ENCODE peak calls at places on chromosomes 3 and 15, in six cellular contexts. O is endodermal cell, Q is breast epithelium, K is A549, S is aorta, E is GM23248. J is an unnamed sample. For H3K4me1, the result is how much of the 10 kb centered on the place peaks cover.

GRCh38 chr3:180408654-180409053 is 193.3 kb upstream of the TTC14 start:
- DNase-seq in O (no peak), Q (no peak), K (no peak), S (no peak), E (peak), J (no peak)

GRCh38 chr3:182349951-182350350 is 443.4 kb upstream of the ATP11B start:
- DNase-seq in O (no peak), Q (no peak), K (no peak), S (no peak), E (no peak), J (no peak)

GRCh38 chr15:40092416-40093223 is 16.1 kb downstream of the BMF start:
- DNase-seq in O (no peak), Q (no peak), K (no peak), S (peak), E (peak), J (no peak)

GRCh38 chr3:26368312-26368711 is 254.3 kb upstream of the LRRC3B start:
- DNase-seq in O (peak), Q (no peak), K (no peak), S (no peak), E (no peak), J (no peak)

GRCh38 chr3:138781012-138781470 is 53.7 kb downstream of the PIK3CB start:
- DNase-seq in O (no peak), Q (no peak), K (no peak), S (no peak), E (no peak), J (no peak)

GRCh38 chr15:68713874-68714273 is 106.8 kb downstream of the ANP32A start:
- DNase-seq in O (no peak), Q (no peak), K (no peak), S (no peak), E (no peak), J (no peak)

GRCh38 chr3:183260167-183260904 is 7.3 kb downstream of the B3GNT5 start:
- DNase-seq in O (no peak), Q (no peak), K (no peak), S (no peak), E (no peak), J (no peak)

GRCh38 chr3:68249265-68249664 is 594.9 kb upstream of the SUCLG2 start:
- DNase-seq in O (no peak), Q (no peak), K (no peak), S (no peak), E (no peak), J (no peak)

GRCh38 chr3:108127301-108127988 is 36.6 kb upstream of the CD47 start:
- DNase-seq in O (no peak), Q (no peak), K (no peak), S (no peak), E (no peak), J (no peak)

GRCh38 chr15:29003446-29004233 is 117.9 kb downstream of the APBA2 start:
- DNase-seq in O (no peak), Q (no peak), K (no peak), S (no peak), E (no peak), J (no peak)

GRCh38 chr15:31517711-31518110 is 191.1 kb downstream of the KLF13 start:
- DNase-seq in O (no peak), Q (no peak), K (no peak), S (no peak), E (no peak), J (no peak)

GRCh38 chr15:40500584-40501330 is 30.0 kb downstream of the CHST14 start:
- DNase-seq in O (no peak), Q (no peak), K (no peak), S (no peak), E (peak), J (no peak)

GRCh38 chr3:56935821-56936220 is 124.6 kb upstream of the SPATA12 start:
- DNase-seq in O (no peak), Q (no peak), K (no peak), S (no peak), E (no peak), J (no peak)

GRCh38 chr3:41148446-41148845 is 50.9 kb upstream of the CTNNB1 start:
- DNase-seq in O (no peak), Q (no peak), K (no peak), S (no peak), E (no peak), J (no peak)

GRCh38 chr3:99128740-99129505 is 227.4 kb upstream of the DCBLD2 start:
- DNase-seq in O (no peak), Q (no peak), K (no peak), S (no peak), E (peak), J (no peak)

GRCh38 chr3:160185711-160186110 is 39.5 kb upstream of the C3orf80 start:
- DNase-seq in O (no peak), Q (no peak), K (no peak), S (no peak), E (no peak), J (no peak)

GRCh38 chr3:53109190-53109589 is 21.0 kb downstream of the RFT1 start:
- DNase-seq in O (no peak), Q (no peak), K (no peak), S (no peak), E (peak), J (no peak)

GRCh38 chr15:54790693-54791092 is 406.0 kb downstream of the RSL24D1 start:
- DNase-seq in O (no peak), Q (no peak), K (no peak), S (no peak), E (no peak), J (no peak)

GRCh38 chr15:72231847-72232461 is 964 bp upstream of the PKM start:
- DNase-seq in O (peak), Q (no peak), K (peak), S (peak), E (peak), J (peak)

GRCh38 chr3:105847865-105848264 is 20.9 kb downstream of the CBLB start:
- DNase-seq in O (no peak), Q (no peak), K (no peak), S (no peak), E (no peak), J (no peak)

GRCh38 chr3:105851176-105851575 is 17.6 kb downstream of the CBLB start:
- DNase-seq in O (no peak), Q (no peak), K (no peak), S (no peak), E (no peak), J (no peak)

GRCh38 chr3:105847452-105847851 is 21.4 kb downstream of the CBLB start:
- DNase-seq in O (no peak), Q (no peak), K (no peak), S (no peak), E (no peak), J (no peak)

GRCh38 chr3:105848821-105849220 is 20.0 kb downstream of the CBLB start:
- DNase-seq in O (no peak), Q (no peak), K (no peak), S (no peak), E (no peak), J (no peak)

GRCh38 chr3:105850593-105850992 is 18.2 kb downstream of the CBLB start:
- DNase-seq in O (no peak), Q (no peak), K (no peak), S (no peak), E (no peak), J (no peak)
- H3K4me1 ChIP-seq in O (under half), Q (under half), K (under half), S (under half), E (under half), J (under half)

DNA sequence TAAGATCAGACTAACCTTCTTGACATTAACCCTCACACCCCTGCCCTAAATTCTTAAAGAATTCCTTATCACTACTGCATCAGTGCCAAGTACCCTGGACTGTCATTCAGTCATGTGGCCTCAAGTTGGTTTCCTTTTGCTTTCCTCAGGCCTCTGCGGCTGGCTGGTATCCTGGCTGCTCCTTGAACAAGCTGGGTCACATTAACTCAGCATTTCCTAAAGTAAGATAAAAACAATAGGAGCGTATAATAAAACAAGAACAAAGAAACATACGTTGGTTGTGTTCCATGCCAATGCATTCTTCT is 31.1 kb upstream of the ARHGEF26 start:
- DNase-seq in O (no peak), Q (no peak), K (no peak), S (no peak), E (no peak), J (no peak)
- H3K4me1 ChIP-seq in O (under half), Q (under half), K (under half), S (under half), E (under half), J (under half)

GRCh38 chr3:70982274-70982673 is 601.3 kb downstream of the FOXP1 start:
- DNase-seq in O (no peak), Q (no peak), K (no peak), S (no peak), E (peak), J (no peak)

GRCh38 chr3:70984756-70985155 is 598.8 kb downstream of the FOXP1 start:
- DNase-seq in O (no peak), Q (no peak), K (no peak), S (no peak), E (peak), J (no peak)

GRCh38 chr3:70988111-70988510 is 595.4 kb downstream of the FOXP1 start:
- DNase-seq in O (no peak), Q (no peak), K (no peak), S (no peak), E (peak), J (no peak)

GRCh38 chr3:70982700-70983140 is 600.8 kb downstream of the FOXP1 start:
- DNase-seq in O (peak), Q (peak), K (peak), S (peak), E (peak), J (no peak)

GRCh38 chr3:70985572-70985971 is 598.0 kb downstream of the FOXP1 start:
- DNase-seq in O (no peak), Q (no peak), K (no peak), S (no peak), E (no peak), J (no peak)
- H3K4me1 ChIP-seq in O (under half), Q (under half), K (under half), S (under half), E (half or more), J (under half)

GRCh38 chr15:35286721-35287120 is 201.6 kb upstream of the NANOGP8 start:
- DNase-seq in O (no peak), Q (no peak), K (no peak), S (no peak), E (no peak), J (no peak)

GRCh38 chr15:35282965-35283496 is 197.9 kb upstream of the NANOGP8 start:
- DNase-seq in O (no peak), Q (no peak), K (no peak), S (no peak), E (no peak), J (no peak)

GRCh38 chr15:35279811-35280210 is 194.7 kb upstream of the NANOGP8 start:
- DNase-seq in O (no peak), Q (no peak), K (no peak), S (no peak), E (peak), J (no peak)

DNA sequence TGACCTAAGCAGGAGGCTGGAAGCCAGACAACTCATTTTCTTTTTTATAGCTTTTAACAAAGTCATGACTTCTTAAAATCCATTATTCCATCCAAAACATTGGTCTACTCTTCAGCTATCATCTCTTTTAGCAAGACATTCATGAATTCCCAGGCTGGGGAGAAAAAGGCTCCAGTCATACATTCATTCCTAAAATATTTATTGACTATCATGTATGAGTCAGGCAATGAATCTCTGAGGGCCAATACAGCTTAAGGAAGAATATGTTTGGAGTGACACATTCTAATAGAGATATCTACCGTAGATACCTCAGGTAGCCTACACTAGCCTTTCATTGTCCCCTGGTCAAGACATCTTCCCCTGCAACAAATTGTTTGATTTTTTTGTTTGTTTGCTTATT is 196.4 kb upstream of the NANOGP8 start:
- DNase-seq in O (no peak), Q (no peak), K (no peak), S (no peak), E (peak), J (no peak)
- H3K4me1 ChIP-seq in O (under half), Q (under half), K (under half), S (under half), E (under half), J (under half)

GRCh38 chr3:101850327-101851048 is 1.2 kb downstream of the NFKBIZ start:
- DNase-seq in O (no peak), Q (no peak), K (no peak), S (no peak), E (peak), J (no peak)
- H3K4me1 ChIP-seq in O (under half), Q (under half), K (half or more), S (under half), E (under half), J (under half)

GRCh38 chr3:127699946-127700300 is 27.2 kb downstream of the ABTB1 start:
- DNase-seq in O (no peak), Q (no peak), K (no peak), S (peak), E (no peak), J (no peak)

GRCh38 chr3:127702151-127702578 is 29.4 kb downstream of the ABTB1 start:
- DNase-seq in O (peak), Q (no peak), K (no peak), S (peak), E (peak), J (no peak)

GRCh38 chr3:127701281-127701792 is 28.6 kb downstream of the ABTB1 start:
- DNase-seq in O (no peak), Q (no peak), K (no peak), S (peak), E (no peak), J (no peak)

GRCh38 chr3:127699098-127699945 is 26.6 kb downstream of the ABTB1 start:
- DNase-seq in O (no peak), Q (no peak), K (no peak), S (peak), E (peak), J (no peak)

DNA sequence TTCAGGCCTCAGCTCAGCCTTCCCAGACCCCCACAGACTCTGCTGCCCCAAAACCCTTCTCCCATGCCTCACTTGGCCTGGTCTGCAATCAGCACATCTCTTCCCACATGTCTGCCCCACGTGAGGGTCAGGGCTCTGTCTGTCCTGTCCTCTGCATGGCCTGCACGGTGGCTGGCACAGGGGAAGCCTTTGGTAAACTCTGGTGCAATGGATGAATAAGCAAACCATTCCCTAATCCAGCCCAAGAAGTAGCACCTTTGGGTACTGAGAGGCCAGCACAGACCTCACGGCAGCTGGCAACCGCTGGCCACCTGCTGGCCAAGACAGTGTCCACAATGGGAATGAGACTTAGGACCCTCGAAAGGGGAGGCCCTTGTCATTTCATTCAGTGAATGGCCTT is 27.7 kb downstream of the ABTB1 start:
- DNase-seq in O (no peak), Q (no peak), K (no peak), S (peak), E (no peak), J (no peak)
- H3K4me1 ChIP-seq in O (under half), Q (under half), K (under half), S (under half), E (under half), J (under half)

GRCh38 chr3:44966795-44967278 is 9.1 kb downstream of the ZDHHC3 start:
- DNase-seq in O (no peak), Q (no peak), K (no peak), S (no peak), E (no peak), J (no peak)
- H3K4me1 ChIP-seq in O (under half), Q (under half), K (under half), S (under half), E (under half), J (under half)

GRCh38 chr3:168269019-168269418 is 173.3 kb upstream of the GOLIM4 start:
- DNase-seq in O (no peak), Q (no peak), K (no peak), S (no peak), E (no peak), J (no peak)

GRCh38 chr3:168272343-168272984 is 176.7 kb upstream of the GOLIM4 start:
- DNase-seq in O (no peak), Q (no peak), K (no peak), S (no peak), E (no peak), J (no peak)

GRCh38 chr3:168266335-168266734 is 170.6 kb upstream of the GOLIM4 start:
- DNase-seq in O (no peak), Q (no peak), K (no peak), S (no peak), E (no peak), J (no peak)

GRCh38 chr3:168267179-168267578 is 171.5 kb upstream of the GOLIM4 start:
- DNase-seq in O (no peak), Q (no peak), K (no peak), S (no peak), E (no peak), J (no peak)
- H3K4me1 ChIP-seq in O (under half), Q (under half), K (under half), S (under half), E (under half), J (under half)

GRCh38 chr15:79132361-79132760 is 41.8 kb upstream of the RASGRF1 start:
- DNase-seq in O (no peak), Q (no peak), K (no peak), S (no peak), E (no peak), J (no peak)

GRCh38 chr15:79132770-79133169 is 42.2 kb upstream of the RASGRF1 start:
- DNase-seq in O (no peak), Q (no peak), K (no peak), S (no peak), E (no peak), J (no peak)

GRCh38 chr15:79130535-79131130 is 40.1 kb upstream of the RASGRF1 start:
- DNase-seq in O (no peak), Q (no peak), K (peak), S (no peak), E (no peak), J (peak)

GRCh38 chr15:79128556-79128955 is 38.0 kb upstream of the RASGRF1 start:
- DNase-seq in O (no peak), Q (no peak), K (no peak), S (no peak), E (no peak), J (no peak)

GRCh38 chr15:79129235-79129634 is 38.7 kb upstream of the RASGRF1 start:
- DNase-seq in O (no peak), Q (no peak), K (no peak), S (no peak), E (no peak), J (no peak)
- H3K4me1 ChIP-seq in O (under half), Q (under half), K (under half), S (under half), E (under half), J (under half)

DNA sequence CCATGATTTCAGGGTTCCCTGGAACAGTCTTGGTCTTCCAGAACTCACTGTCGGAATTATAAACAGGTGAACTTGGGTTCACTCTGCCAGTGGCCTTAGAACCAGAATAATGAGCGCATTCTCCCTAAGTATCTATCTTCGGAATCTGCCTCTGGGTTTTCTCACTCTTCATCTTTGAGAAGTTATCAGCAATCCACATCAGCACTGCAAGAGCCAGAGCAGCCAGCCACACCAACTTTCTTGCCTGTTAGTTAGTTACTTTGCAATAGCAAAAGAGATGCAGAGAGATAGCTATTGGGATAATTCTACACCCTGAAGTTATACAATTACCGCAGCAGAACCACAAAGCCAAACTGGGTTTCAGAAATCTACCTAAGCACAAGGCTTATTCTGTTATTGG is 25.8 kb downstream of the GLB1 start:
- DNase-seq in O (peak), Q (no peak), K (no peak), S (no peak), E (no peak), J (no peak)
- H3K4me1 ChIP-seq in O (under half), Q (under half), K (under half), S (under half), E (under half), J (under half)